ENCODE peak calls at places on chromosomes 6 and 20, in seven cellular contexts. L is CD4-positive, alpha-beta memory T cell; H is K562; Q is GM23338; R is tibial artery; C is heart left ventricle; Y is stomach. E is an unnamed sample.

GRCh38 chr6:116165596-116165995 is 39.7 kb upstream of the COL10A1 start:
- DNase-seq in L (no peak), H (no peak), Q (no peak), R (no peak), C (no peak), Y (no peak), E (no peak)

GRCh38 chr6:15952231-15953151 is 176.4 kb upstream of the MYLIP start:
- DNase-seq in L (no peak), H (no peak), Q (no peak), R (no peak), C (no peak), Y (no peak), E (no peak)

GRCh38 chr20:47727909-47728361 is 57.3 kb downstream of the SULF2 start:
- DNase-seq in L (no peak), H (no peak), Q (no peak), R (no peak), C (no peak), Y (no peak), E (no peak)

GRCh38 chr20:61120595-61121515 is 131.2 kb upstream of the CDH4 start:
- DNase-seq in L (peak; percentile 29), H (peak; percentile 74), Q (peak; percentile 64), R (peak; percentile 36), C (no peak), Y (no peak), E (no peak)

GRCh38 chr20:62378215-62378614 is 8.7 kb upstream of the RPS21 start:
- DNase-seq in L (no peak), H (no peak), Q (no peak), R (no peak), C (no peak), Y (no peak), E (no peak)

GRCh38 chr6:71031912-71032311 is 75.1 kb upstream of the B3GAT2 start:
- DNase-seq in L (no peak), H (no peak), Q (no peak), R (no peak), C (no peak), Y (no peak), E (no peak)

GRCh38 chr6:160042014-160042773 is 73.3 kb downstream of the IGF2R start:
- DNase-seq in L (no peak), H (no peak), Q (no peak), R (no peak), C (no peak), Y (no peak), E (no peak)

GRCh38 chr6:150471276-150471675 is 102.5 kb downstream of the IYD start:
- DNase-seq in L (no peak), H (no peak), Q (no peak), R (no peak), C (no peak), Y (no peak), E (no peak)

GRCh38 chr20:38430679-38431325 is 4.3 kb downstream of the SNHG17 start:
- DNase-seq in L (no peak), H (no peak), Q (no peak), R (no peak), C (no peak), Y (no peak), E (no peak)

GRCh38 chr20:63052571-63053429 is 46.0 kb upstream of the BHLHE23 start:
- DNase-seq in L (no peak), H (peak; percentile 25), Q (no peak), R (no peak), C (no peak), Y (no peak), E (peak; percentile 44)

GRCh38 chr6:160400426-160400825 is 52.2 kb downstream of the SLC22A3 start:
- DNase-seq in L (no peak), H (no peak), Q (no peak), R (no peak), C (no peak), Y (no peak), E (no peak)

GRCh38 chr6:12761376-12762115 is 45.0 kb downstream of the PHACTR1 start:
- DNase-seq in L (no peak), H (no peak), Q (no peak), R (no peak), C (no peak), Y (no peak), E (no peak)

GRCh38 chr6:4780360-4780812 is 4.2 kb downstream of the CDYL start:
- DNase-seq in L (no peak), H (peak; percentile 73), Q (peak; percentile 21), R (no peak), C (no peak), Y (no peak), E (no peak)

GRCh38 chr6:44730771-44731391 is 343.4 kb downstream of the CDC5L start:
- DNase-seq in L (no peak), H (no peak), Q (no peak), R (no peak), C (no peak), Y (no peak), E (no peak)

GRCh38 chr6:35165630-35166071 is 24.5 kb upstream of the TCP11 start:
- DNase-seq in L (no peak), H (no peak), Q (no peak), R (no peak), C (no peak), Y (peak; percentile 58), E (no peak)

GRCh38 chr6:123550052-123550617 is 86.6 kb downstream of the TRDN start:
- DNase-seq in L (no peak), H (no peak), Q (no peak), R (no peak), C (no peak), Y (no peak), E (no peak)

GRCh38 chr6:7906741-7907140 is 3.8 kb downstream of the TXNDC5 start:
- DNase-seq in L (no peak), H (no peak), Q (no peak), R (no peak), C (no peak), Y (no peak), E (no peak)

GRCh38 chr20:10577648-10578047 is 96.2 kb downstream of the JAG1 start:
- DNase-seq in L (no peak), H (no peak), Q (no peak), R (no peak), C (no peak), Y (no peak), E (no peak)

GRCh38 chr6:168563656-168564055 is 122.7 kb downstream of the SMOC2 start:
- DNase-seq in L (no peak), H (no peak), Q (peak; percentile 67), R (no peak), C (no peak), Y (no peak), E (no peak)

GRCh38 chr6:144582939-144583613 is 297.9 kb downstream of the UTRN start:
- DNase-seq in L (peak; percentile 75), H (peak; percentile 61), Q (peak; percentile 36), R (peak; percentile 36), C (peak; percentile 30), Y (peak; percentile 31), E (peak; percentile 57)

GRCh38 chr6:130882370-130882769 is 55.2 kb downstream of the SMLR1 start:
- DNase-seq in L (no peak), H (no peak), Q (no peak), R (no peak), C (no peak), Y (no peak), E (no peak)

DNA sequence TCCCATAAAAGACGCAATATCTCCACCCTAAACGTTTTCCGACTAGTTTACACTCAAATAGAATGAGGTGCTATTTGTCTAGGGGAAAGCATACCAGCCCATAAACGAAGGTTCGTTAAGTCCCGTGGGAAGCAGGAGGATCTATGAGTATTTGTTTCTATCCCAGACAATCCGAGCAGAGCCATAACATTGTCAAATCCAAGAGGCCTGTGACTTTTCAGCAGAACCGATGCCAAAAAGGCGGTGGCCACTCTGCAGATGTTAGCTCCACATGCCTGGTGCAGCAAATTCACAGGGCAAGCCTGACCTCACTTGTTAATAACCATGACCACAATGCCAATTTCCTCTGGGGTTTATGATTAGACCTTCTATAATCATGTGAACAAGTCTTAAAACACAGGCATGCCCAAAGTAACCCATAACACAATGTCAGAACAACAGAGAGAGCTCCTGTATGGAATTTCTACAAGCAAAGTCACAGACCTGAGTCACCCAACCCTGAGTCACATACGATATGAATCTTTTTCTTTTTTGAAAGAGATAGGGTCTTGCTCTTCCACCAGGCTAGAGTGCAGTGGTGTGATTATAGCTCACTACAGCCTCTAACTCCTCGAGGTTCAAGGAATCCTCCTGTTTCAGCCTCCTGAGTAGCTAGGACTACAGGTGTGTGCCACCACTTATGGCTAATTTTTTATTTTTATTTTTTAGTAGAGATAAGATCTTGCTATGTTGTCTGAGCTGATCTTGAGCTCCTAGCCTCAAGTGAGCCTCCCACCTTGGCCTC is 123.3 kb downstream of the KIF13A start:
- DNase-seq in L (no peak), H (peak; percentile 50), Q (no peak), R (peak; percentile 40), C (peak; percentile 29), Y (no peak), E (peak; percentile 52)
- H3K4me1 ChIP-seq in L (no peaks in the 10 kb centered on the region), H (peaks cover 13% of the 10 kb centered on the region), Q (no peaks in the 10 kb centered on the region), R (peaks cover 34% of the 10 kb centered on the region), C (peaks cover 53% of the 10 kb centered on the region), Y (peaks cover 16% of the 10 kb centered on the region), E (peaks cover 54% of the 10 kb centered on the region)

DNA sequence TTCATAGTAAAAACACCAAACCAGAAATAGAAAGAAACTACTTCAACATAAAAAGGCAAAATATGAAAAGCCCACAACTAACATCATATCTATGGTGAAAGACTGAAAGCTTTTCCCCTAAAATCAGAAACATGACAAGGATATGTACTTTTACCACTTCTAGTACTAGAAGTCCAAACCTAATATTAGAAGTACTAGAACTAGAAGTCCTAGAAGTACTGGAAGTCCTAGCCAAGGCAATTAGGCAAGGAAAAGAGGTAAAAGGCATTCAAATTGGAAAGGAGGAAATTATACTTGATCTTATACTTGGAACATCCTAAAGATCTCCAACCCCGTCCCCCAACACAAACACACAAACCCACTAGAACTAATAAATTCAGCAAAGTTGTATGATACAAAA is 74.9 kb downstream of the TASP1 start:
- DNase-seq in L (no peak), H (no peak), Q (no peak), R (no peak), C (no peak), Y (no peak), E (no peak)
- H3K36me3 ChIP-seq in L (no peaks in the 10 kb centered on the region), H (no peaks in the 10 kb centered on the region), Q (no peaks in the 10 kb centered on the region), R (peaks cover 10% of the 10 kb centered on the region), C (no peaks in the 10 kb centered on the region), Y (no peaks in the 10 kb centered on the region), E (peaks cover under 1% of the 10 kb centered on the region)

GRCh38 chr6:33237731-33238130 is 29.4 kb downstream of the RING1 start:
- DNase-seq in L (no peak), H (no peak), Q (no peak), R (no peak), C (no peak), Y (no peak), E (no peak)
- H3K4me3 ChIP-seq in L (no peak overlapping the region), H (no peak overlapping the region), Q (no peak overlapping the region), R (no peak overlapping the region), C (no peak overlapping the region), Y (no peak overlapping the region), E (no peak overlapping the region)

DNA sequence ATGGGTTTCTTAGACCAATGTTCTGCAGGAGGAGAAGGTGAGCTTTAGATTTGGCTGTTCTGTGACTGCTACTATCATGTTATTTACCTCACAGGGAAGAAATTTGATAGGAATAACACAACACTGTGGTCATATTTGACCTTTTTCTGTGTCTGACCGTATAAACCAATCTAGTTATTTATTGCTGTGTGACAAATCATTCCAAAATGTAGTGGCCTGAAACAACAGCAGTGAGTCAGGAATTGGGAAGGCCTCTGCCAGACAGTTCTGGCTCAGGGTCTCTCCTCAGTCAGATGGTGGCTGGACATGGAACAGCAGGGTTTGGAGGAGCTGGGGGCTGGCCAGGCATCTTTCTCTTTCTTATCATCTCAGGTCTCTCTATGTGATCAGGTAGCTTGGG is 33.0 kb downstream of the RIPOR2 start:
- DNase-seq in L (no peak), H (no peak), Q (no peak), R (no peak), C (no peak), Y (no peak), E (no peak)
- H3K4me1 ChIP-seq in L (peaks cover 99% of the 10 kb centered on the region), H (no peaks in the 10 kb centered on the region), Q (peaks cover 25% of the 10 kb centered on the region), R (peaks cover 4% of the 10 kb centered on the region), C (peaks cover 3% of the 10 kb centered on the region), Y (peaks cover 4% of the 10 kb centered on the region), E (peaks cover 48% of the 10 kb centered on the region)